ENCODE peak calls at places on chromosomes 5 and 9, in ten cellular contexts. U is aorta; M is adrenal gland; V is right lobe of liver; E is body of pancreas; B is CD8-positive, alpha-beta T cell; N is sigmoid colon; Q is GM23248; G is lower lobe of right lung; Y is A549. H is an unnamed sample.

GRCh38 chr5:88884435-88884877 is 1.5 kb upstream of the MEF2C start:
- DNase-seq in N (no peak), E (no peak), B (no peak), U (no peak), Y (no peak), Q (peak; percentile 31), G (no peak), V (no peak), M (no peak), H (no peak)

GRCh38 chr5:80554646-80555045 is 15.4 kb downstream of the ANKRD34B start:
- DNase-seq in G (no peak), U (no peak), V (no peak), Y (no peak), M (no peak), E (no peak), Q (no peak), N (no peak), B (no peak), H (no peak)

GRCh38 chr9:36319183-36319582 is 60.9 kb upstream of the GNE start:
- DNase-seq in M (no peak), V (no peak), Q (no peak), Y (no peak), N (no peak), G (no peak), E (no peak), U (no peak), B (no peak), H (no peak)

GRCh38 chr9:109437286-109437685 is 60.8 kb downstream of the PTPN3 start:
- DNase-seq in N (no peak), G (no peak), V (no peak), M (no peak), Q (no peak), E (no peak), B (no peak), Y (no peak), U (no peak), H (no peak)

GRCh38 chr5:75023368-75024159 is 28.8 kb downstream of the GCNT4 start:
- DNase-seq in B (peak; percentile 62), E (no peak), M (no peak), Q (no peak), G (no peak), N (no peak), Y (no peak), V (no peak), U (no peak), H (no peak)

GRCh38 chr5:23446436-23446835 is 61.0 kb upstream of the PRDM9 start:
- DNase-seq in B (no peak), V (no peak), M (no peak), E (no peak), Q (peak; percentile 19), G (no peak), N (no peak), Y (no peak), U (no peak), H (no peak)

GRCh38 chr5:91403404-91403803 is 20.3 kb upstream of the ARRDC3 start:
- DNase-seq in U (no peak), E (no peak), G (no peak), N (no peak), B (no peak), V (no peak), Q (peak; percentile 70), Y (no peak), M (no peak), H (no peak)

GRCh38 chr5:79704553-79704952 is 14.9 kb downstream of the CMYA5 start:
- DNase-seq in B (no peak), M (no peak), N (no peak), V (no peak), U (no peak), Y (no peak), E (no peak), G (no peak), Q (no peak), H (no peak)

GRCh38 chr9:14173730-14174129 is 140.2 kb downstream of the NFIB start:
- DNase-seq in B (no peak), G (no peak), Y (no peak), E (no peak), U (no peak), N (no peak), M (no peak), Q (no peak), V (no peak), H (no peak)

GRCh38 chr9:114140850-114141249 is 14.5 kb upstream of the COL27A1 start:
- DNase-seq in G (no peak), V (no peak), N (no peak), B (no peak), U (no peak), M (no peak), Y (no peak), Q (no peak), E (no peak), H (no peak)

GRCh38 chr5:168946363-168946762 is 354.6 kb downstream of the SLIT3 start:
- DNase-seq in V (no peak), E (no peak), B (no peak), U (no peak), G (no peak), Y (no peak), M (no peak), Q (peak; percentile 36), N (no peak), H (peak; percentile 34)

GRCh38 chr5:120600639-120601038 is 136.5 kb downstream of the PRR16 start:
- DNase-seq in Y (no peak), N (no peak), B (no peak), G (no peak), M (no peak), U (no peak), V (no peak), Q (no peak), E (no peak), H (no peak)

GRCh38 chr9:72951520-72952393 is 1.1 kb downstream of the ALDH1A1 start:
- DNase-seq in V (no peak), M (no peak), Q (no peak), U (no peak), E (peak; percentile 26), B (no peak), G (no peak), Y (no peak), N (no peak), H (no peak)
- H3K27ac ChIP-seq in V (peak overlapping the region; percentile 78), M (peak overlapping the region; percentile 46), Q (no peak overlapping the region), U (peak overlapping the region; percentile 76), E (peak overlapping the region; percentile 76), B (no peak overlapping the region), G (peak overlapping the region; percentile 74), Y (peak overlapping the region; percentile 91), N (peak overlapping the region; percentile 80), H (no peak overlapping the region)

DNA sequence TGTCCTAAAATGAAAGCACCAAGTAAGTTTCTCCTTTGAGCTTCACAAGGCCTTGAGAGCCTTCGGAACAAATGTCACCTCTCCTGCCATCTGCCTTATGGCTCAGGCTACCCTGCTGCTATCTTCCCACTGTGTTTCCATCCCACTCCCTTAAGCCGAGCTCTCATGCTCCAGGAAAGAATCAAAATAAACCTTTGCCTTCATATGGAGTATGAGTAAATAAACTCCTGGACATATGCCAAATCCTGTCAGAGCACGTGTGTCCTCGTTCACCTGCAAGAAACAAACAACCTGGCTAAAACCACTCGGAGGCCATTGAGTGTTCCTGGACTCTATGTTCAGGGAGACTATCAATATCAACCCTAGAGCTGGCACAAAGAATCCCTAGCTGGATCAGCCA is 122.3 kb upstream of the CCDC112 start:
- DNase-seq in N (no peak), Y (no peak), G (no peak), U (no peak), M (no peak), E (peak; percentile 36), Q (no peak), V (no peak), B (no peak), H (no peak)
- H3K4me1 ChIP-seq in N (peaks cover 36% of the 10 kb centered on the region), Y (peaks cover 39% of the 10 kb centered on the region), G (peaks cover 29% of the 10 kb centered on the region), U (no peaks in the 10 kb centered on the region), M (no peaks in the 10 kb centered on the region), E (peaks cover 14% of the 10 kb centered on the region), Q (peaks cover 48% of the 10 kb centered on the region), V (no peaks in the 10 kb centered on the region), B (no peaks in the 10 kb centered on the region), H (peaks cover 35% of the 10 kb centered on the region)

DNA sequence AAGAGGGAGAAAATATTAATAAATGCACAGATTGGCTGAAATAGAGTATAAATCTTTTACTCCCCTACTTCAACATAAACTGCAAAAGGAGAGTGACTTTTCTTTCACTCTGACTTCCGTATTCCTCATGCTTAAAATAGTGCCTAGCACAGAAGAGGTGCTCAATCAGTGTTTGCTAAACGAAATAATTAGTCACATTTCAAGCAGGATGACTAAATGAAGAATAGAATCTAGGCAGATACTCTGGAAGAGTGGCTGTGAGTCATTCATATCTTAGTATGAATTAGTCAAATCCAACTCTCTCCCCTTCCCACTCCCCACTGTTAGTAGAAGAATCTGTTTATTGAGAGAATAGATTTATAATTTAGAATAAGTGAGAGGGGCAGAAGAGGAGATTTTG is 4.8 kb downstream of the CD274 start:
- DNase-seq in Q (peak; percentile 92), Y (no peak), V (no peak), U (no peak), E (no peak), M (no peak), N (no peak), B (no peak), G (no peak), H (no peak)
- H3K27ac ChIP-seq in Q (peak overlapping the region; percentile 61), Y (peak overlapping the region; percentile 40), V (no peak overlapping the region), U (no peak overlapping the region), E (no peak overlapping the region), M (no peak overlapping the region), N (no peak overlapping the region), B (no peak overlapping the region), G (peak overlapping the region; percentile 22), H (peak overlapping the region; percentile 56)

GRCh38 chr9:21833090-21833801 is 30.8 kb downstream of the MTAP start:
- DNase-seq in Y (no peak), M (no peak), Q (no peak), U (no peak), V (no peak), B (no peak), G (no peak), E (no peak), N (no peak), H (peak; percentile 77)
- H3K4me1 ChIP-seq in Y (peaks cover 40% of the 10 kb centered on the region), M (peaks cover 25% of the 10 kb centered on the region), Q (peaks cover 54% of the 10 kb centered on the region), U (no peaks in the 10 kb centered on the region), V (no peaks in the 10 kb centered on the region), B (no peaks in the 10 kb centered on the region), G (peaks cover 10% of the 10 kb centered on the region), E (peaks cover 9% of the 10 kb centered on the region), N (peaks cover 39% of the 10 kb centered on the region), H (peaks cover 80% of the 10 kb centered on the region)

DNA sequence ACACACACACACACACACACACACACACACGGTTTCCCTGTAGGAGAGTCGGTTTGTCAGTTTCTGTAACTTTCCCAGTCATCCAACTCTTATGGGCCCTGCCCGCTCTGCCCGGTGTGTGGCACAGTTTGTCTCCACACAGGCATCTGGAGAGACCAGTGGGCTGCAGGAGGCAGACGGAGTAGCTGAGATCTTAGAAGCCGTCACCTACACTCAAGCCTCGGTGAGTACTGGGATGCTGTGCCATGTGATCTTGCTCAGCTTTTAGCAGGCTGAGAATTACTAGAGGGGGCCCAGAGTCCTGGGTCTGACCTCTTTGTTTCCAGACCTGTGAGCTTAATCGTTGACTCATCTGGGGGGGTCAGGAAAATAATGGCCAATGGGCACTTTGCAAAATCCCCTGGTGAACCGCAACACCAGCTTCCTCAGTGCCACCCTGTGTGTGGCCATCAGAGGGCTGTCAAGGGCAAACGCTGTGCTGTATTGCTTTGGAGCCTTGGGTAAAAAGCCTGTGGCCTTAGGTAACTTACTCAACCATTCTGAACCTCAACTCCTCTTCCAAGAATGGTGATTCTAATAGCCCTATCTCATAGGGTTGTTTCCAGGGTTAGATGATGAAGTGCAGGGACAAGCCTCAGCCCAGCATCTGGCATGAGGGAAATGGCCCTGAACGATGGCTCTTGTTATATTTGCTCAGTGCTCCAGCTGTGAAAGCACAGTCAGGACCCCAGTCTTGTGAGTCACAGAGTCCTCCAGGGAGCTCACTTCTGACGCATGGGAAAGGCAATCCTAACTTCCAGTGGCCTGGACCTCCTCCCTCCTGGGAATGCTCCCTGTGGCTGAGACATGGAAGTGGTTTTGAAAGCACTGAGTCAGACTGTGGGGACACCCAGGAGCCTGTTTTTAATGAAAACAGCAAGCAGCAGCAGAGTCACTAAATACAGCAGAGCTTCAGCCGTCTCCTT is 45.6 kb downstream of the COL15A1 start:
- DNase-seq in G (no peak), E (peak; percentile 73), M (peak; percentile 89), U (peak; percentile 91), Q (peak; percentile 100), Y (peak; percentile 86), V (no peak), B (no peak), N (peak; percentile 92), H (no peak)
- H3K27ac ChIP-seq in G (no peak overlapping the region), E (no peak overlapping the region), M (peak overlapping the region; percentile 85), U (peak overlapping the region; percentile 24), Q (peak overlapping the region; percentile 78), Y (peak overlapping the region; percentile 78), V (no peak overlapping the region), B (no peak overlapping the region), N (peak overlapping the region; percentile 78), H (no peak overlapping the region)

H was measured in RWPE2.